ENCODE peak calls at places on chromosomes 3 and 15, in nine cellular contexts. Z is PC-3, O is fibroblast of lung, D is ascending aorta, C is hepatocyte, H is upper lobe of right lung, G is Panc1, N is uterus, Y is cardiac muscle cell. R is an unnamed sample. For H3K9me3, the result is how much of the 10 kb centered on the place peaks cover.

GRCh38 chr3:178060406-178060805 is 475.8 kb upstream of the KCNMB2 start:
- DNase-seq in Z (no peak), G (no peak), Y (no peak), C (peak), D (no peak), N (peak), H (no peak), O (peak), R (no peak)

GRCh38 chr3:2495746-2496145 is 397.1 kb downstream of the CNTN4 start:
- DNase-seq in G (no peak), D (no peak), N (no peak), Z (no peak), O (no peak), C (no peak), H (no peak), Y (no peak), R (no peak)

GRCh38 chr3:52895416-52895815 is 1.9 kb downstream of the STIMATE start:
- DNase-seq in Z (no peak), H (no peak), N (no peak), C (no peak), O (no peak), D (no peak), Y (no peak), G (no peak), R (no peak)

GRCh38 chr3:74426571-74426970 is 187.9 kb downstream of the CNTN3 start:
- DNase-seq in G (no peak), H (no peak), O (no peak), Z (no peak), D (no peak), C (no peak), Y (no peak), N (no peak), R (no peak)

GRCh38 chr15:31272558-31273257 is 53.9 kb upstream of the KLF13 start:
- DNase-seq in H (no peak), D (peak), Y (no peak), Z (no peak), C (peak), O (no peak), G (no peak), N (no peak), R (no peak)

GRCh38 chr15:80480909-80481308 is 76.7 kb downstream of the ARNT2 start:
- DNase-seq in Y (no peak), C (peak), Z (peak), D (peak), G (no peak), O (peak), N (peak), H (no peak), R (no peak)

GRCh38 chr15:99393641-99394040 is 142.4 kb downstream of the LRRC28 start:
- DNase-seq in O (no peak), G (no peak), C (no peak), D (no peak), H (no peak), Z (no peak), Y (no peak), N (no peak), R (no peak)

GRCh38 chr3:72354486-72354885 is 493.8 kb downstream of the SHQ1 start:
- DNase-seq in Y (no peak), N (no peak), G (no peak), C (no peak), H (no peak), O (no peak), Z (no peak), D (peak), R (no peak)

GRCh38 chr15:94671845-94672524 is 440.6 kb downstream of the MCTP2 start:
- DNase-seq in Y (peak), Z (peak), H (no peak), D (no peak), C (peak), N (peak), G (no peak), O (peak), R (peak)

GRCh38 chr3:101865751-101866509 is 16.6 kb downstream of the NFKBIZ start:
- DNase-seq in O (no peak), N (no peak), G (no peak), Z (peak), D (no peak), H (no peak), Y (no peak), C (no peak), R (no peak)

GRCh38 chr3:78754066-78754743 is 1013.6 kb downstream of the ROBO1 start:
- DNase-seq in O (peak), C (no peak), D (no peak), Z (peak), G (no peak), N (no peak), H (no peak), Y (no peak), R (no peak)

GRCh38 chr3:155745795-155746550 is 1.1 kb upstream of the PLCH1 start:
- DNase-seq in G (no peak), H (peak), Y (peak), N (no peak), C (peak), O (peak), Z (peak), D (peak), R (peak)

GRCh38 chr15:100725121-100726069 is 123.0 kb downstream of the ASB7 start:
- DNase-seq in H (no peak), O (peak), G (no peak), Z (peak), Y (no peak), C (no peak), N (no peak), D (peak), R (no peak)

GRCh38 chr15:24976932-24977331 is 22.1 kb downstream of the SNRPN start:
- DNase-seq in Z (peak), D (no peak), N (no peak), C (no peak), G (no peak), O (no peak), H (no peak), Y (no peak), R (no peak)

GRCh38 chr15:24971772-24972171 is 17.0 kb downstream of the SNRPN start:
- DNase-seq in H (no peak), D (no peak), C (no peak), Y (no peak), O (no peak), G (no peak), Z (no peak), N (no peak), R (no peak)

DNA sequence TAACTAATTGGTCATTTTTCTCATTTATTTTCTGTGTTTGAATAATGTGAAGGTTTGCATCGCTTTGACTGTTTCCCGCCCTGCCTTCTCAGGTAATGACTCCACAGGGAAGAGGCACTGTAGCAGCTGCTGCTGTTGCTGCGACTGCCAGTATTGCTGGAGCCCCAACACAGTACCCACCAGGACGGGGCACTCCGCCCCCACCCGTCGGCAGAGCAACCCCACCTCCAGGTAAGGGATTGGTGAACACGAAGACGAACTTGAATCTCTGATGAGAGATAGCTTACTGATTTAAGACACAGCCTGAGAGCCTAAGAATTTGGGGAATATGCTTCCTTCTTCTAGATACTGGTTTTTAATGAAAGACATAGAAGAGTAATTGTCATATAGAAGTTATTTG is 22.9 kb downstream of the SNRPN start:
- DNase-seq in D (no peak), Y (no peak), H (no peak), Z (no peak), O (no peak), N (no peak), G (no peak), C (no peak), R (no peak)
- H3K9me3 ChIP-seq in D (half or more), Y (under half), H (under half), Z (under half), O (under half), N (under half), G (under half), C (under half), R (under half)

DNA sequence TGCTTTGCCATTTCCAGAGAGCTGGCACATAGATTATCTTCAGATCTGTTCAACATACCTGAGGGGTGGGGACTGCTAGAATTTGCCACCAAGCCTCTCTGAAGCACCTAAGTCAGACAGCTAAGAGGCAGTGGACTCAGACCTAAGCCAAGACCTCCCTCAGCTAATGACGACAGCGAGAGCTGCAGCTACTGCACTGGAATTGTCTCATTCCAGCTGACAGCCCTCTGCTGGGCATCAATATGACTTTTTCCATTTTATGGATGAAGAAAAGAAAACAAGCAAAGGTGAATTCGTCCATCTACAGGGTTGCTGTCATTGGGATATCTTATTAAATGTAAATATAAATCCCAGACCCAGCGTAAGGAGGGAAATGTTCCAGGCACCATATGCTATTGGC is 85.3 kb upstream of the LRTM1 start:
- DNase-seq in G (no peak), N (no peak), Z (peak), C (peak), O (peak), D (no peak), Y (no peak), H (no peak), R (no peak)
- TF ChIP-seq CTCF in G (peak), N (no peak), Z (peak), C (peak), O (no peak), D (no peak), Y (peak), H (no peak), R (no peak)

GRCh38 chr3:15286022-15286421 is 46.4 kb downstream of the SH3BP5 start:
- DNase-seq in H (no peak), Z (no peak), C (no peak), O (no peak), N (no peak), D (no peak), G (no peak), Y (no peak), R (no peak)

GRCh38 chr3:15287565-15288330 is 44.6 kb downstream of the SH3BP5 start:
- DNase-seq in C (peak), G (no peak), N (peak), H (no peak), O (peak), D (peak), Z (no peak), Y (no peak), R (no peak)

GRCh38 chr3:15289661-15290060 is 42.7 kb downstream of the SH3BP5 start:
- DNase-seq in Y (no peak), G (no peak), Z (no peak), N (no peak), H (no peak), C (no peak), O (no peak), D (no peak), R (no peak)

GRCh38 chr3:15290731-15291130 is 41.7 kb downstream of the SH3BP5 start:
- DNase-seq in H (no peak), N (no peak), O (no peak), Y (no peak), D (no peak), C (no peak), Z (no peak), G (no peak), R (no peak)

DNA sequence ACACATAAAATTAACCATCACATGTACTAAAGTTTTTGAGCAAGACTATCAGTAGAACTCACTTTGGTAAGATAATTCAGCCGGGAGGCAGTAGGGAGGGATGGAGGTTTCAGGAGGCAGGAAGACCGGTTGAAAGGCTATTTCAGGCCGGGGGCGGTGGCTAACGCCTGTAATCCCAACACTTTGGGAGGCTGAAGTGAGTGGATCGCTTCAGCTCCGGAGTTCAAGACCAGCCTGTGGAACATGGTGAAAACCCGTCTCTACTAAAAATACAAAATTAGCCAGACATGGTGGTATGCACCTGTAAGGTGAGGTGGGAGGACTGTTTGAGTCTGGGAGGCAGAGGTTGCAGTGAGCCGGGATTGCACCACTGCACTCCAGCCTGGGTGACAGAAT is 44.1 kb downstream of the SH3BP5 start:
- DNase-seq in C (no peak), N (no peak), Y (no peak), D (no peak), Z (no peak), O (no peak), G (no peak), H (no peak), R (no peak)
- H3K9me3 ChIP-seq in C (under half), N (under half), Y (under half), D (under half), Z (under half), O (under half), G (under half), H (under half), R (under half)

GRCh38 chr3:95715137-95715536 is 1099.3 kb upstream of the EPHA6 start:
- DNase-seq in H (no peak), Y (no peak), Z (no peak), C (no peak), O (no peak), G (no peak), D (no peak), N (no peak), R (no peak)

GRCh38 chr3:95717048-95717447 is 1097.3 kb upstream of the EPHA6 start:
- DNase-seq in C (no peak), Z (no peak), Y (no peak), O (no peak), G (no peak), N (no peak), H (no peak), D (no peak), R (no peak)

GRCh38 chr3:95705786-95706418 is 1108.5 kb upstream of the EPHA6 start:
- DNase-seq in N (no peak), C (no peak), D (no peak), H (no peak), Z (no peak), O (no peak), Y (no peak), G (no peak), R (no peak)

GRCh38 chr3:95707268-95707667 is 1107.1 kb upstream of the EPHA6 start:
- DNase-seq in Z (no peak), Y (no peak), N (no peak), G (no peak), D (no peak), C (no peak), O (no peak), H (no peak), R (no peak)

DNA sequence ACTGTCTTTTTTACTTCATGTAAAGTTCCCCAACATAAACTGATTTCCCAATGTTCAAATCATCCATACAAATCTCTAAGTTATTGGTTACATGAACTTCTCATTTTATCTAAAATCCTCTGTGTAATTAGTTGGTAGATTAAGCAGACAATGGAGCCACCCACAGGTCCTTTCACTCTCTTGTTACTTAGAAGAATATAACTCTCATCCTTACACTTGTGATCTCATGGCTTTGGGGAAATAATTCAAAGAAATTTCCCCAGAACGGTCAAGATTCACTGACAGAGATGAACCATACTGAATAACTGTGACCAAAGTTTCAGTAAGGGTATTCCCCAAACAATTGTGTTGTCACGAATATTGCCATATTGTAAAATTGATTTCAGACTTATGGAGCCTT is 1102.6 kb upstream of the EPHA6 start:
- DNase-seq in H (no peak), G (no peak), Z (no peak), C (no peak), D (no peak), O (no peak), N (no peak), Y (no peak), R (no peak)
- TF ChIP-seq CTCF in H (no peak), G (no peak), Z (no peak), C (no peak), D (no peak), O (no peak), N (no peak), Y (no peak), R (no peak)

GRCh38 chr15:50888054-50888453 is 20.4 kb upstream of the AP4E1 start:
- DNase-seq in C (no peak), N (no peak), H (no peak), G (no peak), Z (no peak), O (peak), D (no peak), Y (no peak), R (no peak)

GRCh38 chr15:50890751-50891150 is 17.7 kb upstream of the AP4E1 start:
- DNase-seq in G (no peak), N (no peak), C (no peak), O (peak), D (no peak), Y (no peak), Z (peak), H (no peak), R (no peak)

GRCh38 chr15:50889589-50889988 is 18.9 kb upstream of the AP4E1 start:
- DNase-seq in Y (no peak), O (no peak), N (no peak), C (no peak), D (no peak), Z (no peak), H (no peak), G (no peak), R (no peak)

GRCh38 chr15:50893976-50894375 is 14.5 kb upstream of the AP4E1 start:
- DNase-seq in O (no peak), Z (no peak), Y (no peak), H (no peak), G (no peak), D (no peak), N (no peak), C (no peak), R (no peak)

GRCh38 chr15:50891159-50891558 is 17.3 kb upstream of the AP4E1 start:
- DNase-seq in G (no peak), N (no peak), H (no peak), Y (no peak), O (no peak), Z (no peak), D (no peak), C (no peak), R (no peak)
- H3K9me3 ChIP-seq in G (under half), N (under half), H (under half), Y (under half), O (under half), Z (under half), D (under half), C (under half), R (under half)

GRCh38 chr3:49906004-49906860 is 2.6 kb upstream of the MST1R start:
- DNase-seq in D (peak), Z (peak), N (peak), Y (peak), O (peak), G (no peak), C (peak), H (peak), R (peak)

GRCh38 chr3:49901351-49902339 is 2.0 kb downstream of the MST1R start:
- DNase-seq in C (no peak), Y (no peak), H (no peak), N (no peak), Z (peak), D (no peak), G (no peak), O (no peak), R (no peak)

GRCh38 chr3:49900491-49901153 is 3.1 kb downstream of the MST1R start:
- DNase-seq in Y (no peak), Z (peak), D (peak), G (peak), N (no peak), C (peak), O (peak), H (peak), R (no peak)

GRCh38 chr3:49902511-49903345 is 945 bp downstream of the MST1R start:
- DNase-seq in D (no peak), H (peak), Z (no peak), G (no peak), O (no peak), Y (no peak), C (no peak), N (no peak), R (no peak)

GRCh38 chr3:49903451-49904424 is at the start of gene MST1R:
- DNase-seq in N (peak), O (no peak), G (no peak), H (peak), Y (peak), Z (peak), D (peak), C (peak), R (no peak)
- TF ChIP-seq CTCF in N (no peak), O (no peak), G (no peak), H (no peak), Y (no peak), Z (no peak), D (no peak), C (no peak), R (no peak)

GRCh38 chr15:20272422-20273184 is 269.0 kb downstream of the GOLGA6L6 start:
- DNase-seq in D (no peak), Y (no peak), G (no peak), H (no peak), C (no peak), Z (no peak), O (no peak), N (no peak), R (no peak)

DNA sequence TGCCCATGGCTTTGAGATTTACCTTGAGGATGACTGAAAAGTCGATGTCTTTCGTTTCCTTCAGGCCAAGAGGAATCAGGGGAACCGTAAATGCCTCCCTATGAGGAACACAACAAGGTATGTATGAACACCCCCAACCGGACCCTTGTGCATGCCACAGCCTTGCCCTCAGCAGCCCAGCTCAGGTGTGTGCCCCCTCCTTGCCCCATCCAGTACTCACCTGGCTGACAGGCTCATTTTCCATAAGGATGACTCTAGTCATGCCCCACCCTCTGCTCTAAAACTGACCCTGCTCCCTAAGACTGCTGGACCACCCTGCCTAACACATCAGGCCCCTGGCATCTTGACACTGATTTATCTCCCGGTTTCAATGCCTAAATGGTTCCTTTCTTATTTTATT is 270.0 kb downstream of the GOLGA6L6 start:
- DNase-seq in D (no peak), G (no peak), N (no peak), Z (no peak), Y (no peak), O (no peak), H (no peak), C (no peak), R (no peak)
- H3K9me3 ChIP-seq in D (under half), G (under half), N (under half), Z (under half), Y (under half), O (under half), H (under half), C (half or more), R (half or more)

DNA sequence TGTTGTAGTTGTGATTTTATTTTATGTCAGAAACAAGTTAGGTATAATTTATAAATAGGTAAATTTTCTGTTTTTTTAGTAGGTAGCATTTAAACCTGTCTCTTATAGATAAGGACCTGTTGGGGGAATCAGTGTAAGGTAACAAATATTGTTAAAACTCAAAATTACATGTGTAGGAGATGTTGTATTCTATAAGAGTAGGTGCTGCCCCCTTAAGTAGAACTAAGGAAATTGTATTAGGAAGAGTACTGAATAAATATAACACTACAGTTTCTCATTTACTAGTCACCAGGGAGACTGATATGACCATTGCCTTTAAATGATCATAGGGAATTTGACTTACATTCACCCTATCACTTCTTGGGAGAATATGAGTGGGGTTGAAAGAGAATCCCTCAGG is 31.2 kb downstream of the SLC25A36 start:
- DNase-seq in Z (peak), H (no peak), Y (no peak), D (no peak), G (no peak), O (peak), N (no peak), C (no peak), R (peak)
- TF ChIP-seq CTCF in Z (peak), H (peak), Y (peak), D (peak), G (peak), O (no peak), N (no peak), C (peak), R (peak)